ENCODE peak calls at places on chromosomes 1 and 21, in six cellular contexts. One of them, this sample, is unnamed.

GRCh38 chr1:153978274-153978909 is 918 bp upstream of the JTB start:
- DNase-seq in stimulated activated CD8-positive, alpha-beta memory T cell treated with anti-CD3 and anti-CD28 coated beads, Interleukin-15, amount 100 ng/mL, for 24 hours: no peak
- DNase-seq in activated CD4-positive, alpha-beta T cell treated with anti-CD3 and anti-CD28 coated beads for 36 hours: no peak
- DNase-seq in CD4-positive, alpha-beta T cell: no peak
- DNase-seq in stimulated activated effector memory CD8-positive, alpha-beta T cell treated with anti-CD3 and anti-CD28 coated beads, Interleukin-12 subunit alpha, Interleukin-12 subunit beta, amount 100 ng/mL, for 72 hours: no peak
- DNase-seq in hepatocyte: no peak
- DNase-seq in this sample: no peak

GRCh38 chr1:242468749-242469148 is 55.7 kb downstream of the PLD5 start:
- DNase-seq in stimulated activated effector memory CD8-positive, alpha-beta T cell treated with anti-CD3 and anti-CD28 coated beads, Interleukin-12 subunit alpha, Interleukin-12 subunit beta, amount 100 ng/mL, for 72 hours: no peak
- DNase-seq in CD4-positive, alpha-beta T cell: no peak
- DNase-seq in hepatocyte: peak
- DNase-seq in stimulated activated CD8-positive, alpha-beta memory T cell treated with anti-CD3 and anti-CD28 coated beads, Interleukin-15, amount 100 ng/mL, for 24 hours: no peak
- DNase-seq in activated CD4-positive, alpha-beta T cell treated with anti-CD3 and anti-CD28 coated beads for 36 hours: no peak
- DNase-seq in this sample: peak

GRCh38 chr1:16118706-16119105 is 37.2 kb downstream of the EPHA2 start:
- DNase-seq in CD4-positive, alpha-beta T cell: no peak
- DNase-seq in stimulated activated CD8-positive, alpha-beta memory T cell treated with anti-CD3 and anti-CD28 coated beads, Interleukin-15, amount 100 ng/mL, for 24 hours: no peak
- DNase-seq in hepatocyte: no peak
- DNase-seq in activated CD4-positive, alpha-beta T cell treated with anti-CD3 and anti-CD28 coated beads for 36 hours: no peak
- DNase-seq in stimulated activated effector memory CD8-positive, alpha-beta T cell treated with anti-CD3 and anti-CD28 coated beads, Interleukin-12 subunit alpha, Interleukin-12 subunit beta, amount 100 ng/mL, for 72 hours: no peak
- DNase-seq in this sample: no peak

GRCh38 chr1:184210048-184210447 is 158.5 kb downstream of the TSEN15 start:
- DNase-seq in stimulated activated CD8-positive, alpha-beta memory T cell treated with anti-CD3 and anti-CD28 coated beads, Interleukin-15, amount 100 ng/mL, for 24 hours: no peak
- DNase-seq in hepatocyte: peak
- DNase-seq in stimulated activated effector memory CD8-positive, alpha-beta T cell treated with anti-CD3 and anti-CD28 coated beads, Interleukin-12 subunit alpha, Interleukin-12 subunit beta, amount 100 ng/mL, for 72 hours: no peak
- DNase-seq in activated CD4-positive, alpha-beta T cell treated with anti-CD3 and anti-CD28 coated beads for 36 hours: no peak
- DNase-seq in CD4-positive, alpha-beta T cell: no peak
- DNase-seq in this sample: no peak

GRCh38 chr1:244628719-244629299 is 24.1 kb upstream of the DESI2 start:
- DNase-seq in activated CD4-positive, alpha-beta T cell treated with anti-CD3 and anti-CD28 coated beads for 36 hours: no peak
- DNase-seq in stimulated activated CD8-positive, alpha-beta memory T cell treated with anti-CD3 and anti-CD28 coated beads, Interleukin-15, amount 100 ng/mL, for 24 hours: no peak
- DNase-seq in hepatocyte: peak
- DNase-seq in CD4-positive, alpha-beta T cell: no peak
- DNase-seq in stimulated activated effector memory CD8-positive, alpha-beta T cell treated with anti-CD3 and anti-CD28 coated beads, Interleukin-12 subunit alpha, Interleukin-12 subunit beta, amount 100 ng/mL, for 72 hours: no peak
- DNase-seq in this sample: no peak

GRCh38 chr1:171221665-171222591 is 26.4 kb upstream of the FMO1 start:
- DNase-seq in stimulated activated CD8-positive, alpha-beta memory T cell treated with anti-CD3 and anti-CD28 coated beads, Interleukin-15, amount 100 ng/mL, for 24 hours: no peak
- DNase-seq in CD4-positive, alpha-beta T cell: no peak
- DNase-seq in hepatocyte: no peak
- DNase-seq in stimulated activated effector memory CD8-positive, alpha-beta T cell treated with anti-CD3 and anti-CD28 coated beads, Interleukin-12 subunit alpha, Interleukin-12 subunit beta, amount 100 ng/mL, for 72 hours: no peak
- DNase-seq in activated CD4-positive, alpha-beta T cell treated with anti-CD3 and anti-CD28 coated beads for 36 hours: no peak
- DNase-seq in this sample: peak

GRCh38 chr1:151989131-151989868 is 4.4 kb downstream of the S100A10 start:
- DNase-seq in CD4-positive, alpha-beta T cell: peak
- DNase-seq in activated CD4-positive, alpha-beta T cell treated with anti-CD3 and anti-CD28 coated beads for 36 hours: peak
- DNase-seq in stimulated activated effector memory CD8-positive, alpha-beta T cell treated with anti-CD3 and anti-CD28 coated beads, Interleukin-12 subunit alpha, Interleukin-12 subunit beta, amount 100 ng/mL, for 72 hours: peak
- DNase-seq in stimulated activated CD8-positive, alpha-beta memory T cell treated with anti-CD3 and anti-CD28 coated beads, Interleukin-15, amount 100 ng/mL, for 24 hours: no peak
- DNase-seq in hepatocyte: peak
- DNase-seq in this sample: peak

GRCh38 chr1:210541680-210542358 is 213.1 kb downstream of the HHAT start:
- DNase-seq in CD4-positive, alpha-beta T cell: no peak
- DNase-seq in stimulated activated effector memory CD8-positive, alpha-beta T cell treated with anti-CD3 and anti-CD28 coated beads, Interleukin-12 subunit alpha, Interleukin-12 subunit beta, amount 100 ng/mL, for 72 hours: no peak
- DNase-seq in activated CD4-positive, alpha-beta T cell treated with anti-CD3 and anti-CD28 coated beads for 36 hours: no peak
- DNase-seq in hepatocyte: no peak
- DNase-seq in stimulated activated CD8-positive, alpha-beta memory T cell treated with anti-CD3 and anti-CD28 coated beads, Interleukin-15, amount 100 ng/mL, for 24 hours: no peak
- DNase-seq in this sample: no peak

GRCh38 chr1:173554541-173555250 is 48.2 kb downstream of the SLC9C2 start:
- DNase-seq in CD4-positive, alpha-beta T cell: no peak
- DNase-seq in stimulated activated CD8-positive, alpha-beta memory T cell treated with anti-CD3 and anti-CD28 coated beads, Interleukin-15, amount 100 ng/mL, for 24 hours: no peak
- DNase-seq in activated CD4-positive, alpha-beta T cell treated with anti-CD3 and anti-CD28 coated beads for 36 hours: no peak
- DNase-seq in stimulated activated effector memory CD8-positive, alpha-beta T cell treated with anti-CD3 and anti-CD28 coated beads, Interleukin-12 subunit alpha, Interleukin-12 subunit beta, amount 100 ng/mL, for 72 hours: no peak
- DNase-seq in hepatocyte: no peak
- DNase-seq in this sample: peak

GRCh38 chr1:162696286-162696862 is 64.1 kb downstream of the DDR2 start:
- DNase-seq in stimulated activated CD8-positive, alpha-beta memory T cell treated with anti-CD3 and anti-CD28 coated beads, Interleukin-15, amount 100 ng/mL, for 24 hours: no peak
- DNase-seq in stimulated activated effector memory CD8-positive, alpha-beta T cell treated with anti-CD3 and anti-CD28 coated beads, Interleukin-12 subunit alpha, Interleukin-12 subunit beta, amount 100 ng/mL, for 72 hours: no peak
- DNase-seq in CD4-positive, alpha-beta T cell: no peak
- DNase-seq in hepatocyte: peak
- DNase-seq in activated CD4-positive, alpha-beta T cell treated with anti-CD3 and anti-CD28 coated beads for 36 hours: no peak
- DNase-seq in this sample: peak

GRCh38 chr1:151455966-151456365 is 3.3 kb downstream of the POGZ start:
- DNase-seq in activated CD4-positive, alpha-beta T cell treated with anti-CD3 and anti-CD28 coated beads for 36 hours: no peak
- DNase-seq in hepatocyte: no peak
- DNase-seq in stimulated activated CD8-positive, alpha-beta memory T cell treated with anti-CD3 and anti-CD28 coated beads, Interleukin-15, amount 100 ng/mL, for 24 hours: no peak
- DNase-seq in CD4-positive, alpha-beta T cell: no peak
- DNase-seq in stimulated activated effector memory CD8-positive, alpha-beta T cell treated with anti-CD3 and anti-CD28 coated beads, Interleukin-12 subunit alpha, Interleukin-12 subunit beta, amount 100 ng/mL, for 72 hours: no peak
- DNase-seq in this sample: no peak

GRCh38 chr1:168945870-168946269 is 160.6 kb upstream of the ATP1B1 start:
- DNase-seq in activated CD4-positive, alpha-beta T cell treated with anti-CD3 and anti-CD28 coated beads for 36 hours: no peak
- DNase-seq in CD4-positive, alpha-beta T cell: no peak
- DNase-seq in stimulated activated CD8-positive, alpha-beta memory T cell treated with anti-CD3 and anti-CD28 coated beads, Interleukin-15, amount 100 ng/mL, for 24 hours: no peak
- DNase-seq in hepatocyte: peak
- DNase-seq in stimulated activated effector memory CD8-positive, alpha-beta T cell treated with anti-CD3 and anti-CD28 coated beads, Interleukin-12 subunit alpha, Interleukin-12 subunit beta, amount 100 ng/mL, for 72 hours: no peak
- DNase-seq in this sample: no peak

GRCh38 chr1:7406641-7407546 is 364.2 kb upstream of the VAMP3 start:
- DNase-seq in CD4-positive, alpha-beta T cell: no peak
- DNase-seq in hepatocyte: no peak
- DNase-seq in stimulated activated CD8-positive, alpha-beta memory T cell treated with anti-CD3 and anti-CD28 coated beads, Interleukin-15, amount 100 ng/mL, for 24 hours: no peak
- DNase-seq in activated CD4-positive, alpha-beta T cell treated with anti-CD3 and anti-CD28 coated beads for 36 hours: no peak
- DNase-seq in stimulated activated effector memory CD8-positive, alpha-beta T cell treated with anti-CD3 and anti-CD28 coated beads, Interleukin-12 subunit alpha, Interleukin-12 subunit beta, amount 100 ng/mL, for 72 hours: no peak
- DNase-seq in this sample: no peak

GRCh38 chr1:100383743-100384405 is 31.6 kb downstream of the CDC14A start:
- DNase-seq in stimulated activated effector memory CD8-positive, alpha-beta T cell treated with anti-CD3 and anti-CD28 coated beads, Interleukin-12 subunit alpha, Interleukin-12 subunit beta, amount 100 ng/mL, for 72 hours: no peak
- DNase-seq in CD4-positive, alpha-beta T cell: no peak
- DNase-seq in hepatocyte: no peak
- DNase-seq in activated CD4-positive, alpha-beta T cell treated with anti-CD3 and anti-CD28 coated beads for 36 hours: no peak
- DNase-seq in stimulated activated CD8-positive, alpha-beta memory T cell treated with anti-CD3 and anti-CD28 coated beads, Interleukin-15, amount 100 ng/mL, for 24 hours: no peak
- DNase-seq in this sample: no peak

GRCh38 chr1:84907095-84907827 is 14.3 kb upstream of the LPAR3 start:
- DNase-seq in CD4-positive, alpha-beta T cell: no peak
- DNase-seq in activated CD4-positive, alpha-beta T cell treated with anti-CD3 and anti-CD28 coated beads for 36 hours: no peak
- DNase-seq in stimulated activated CD8-positive, alpha-beta memory T cell treated with anti-CD3 and anti-CD28 coated beads, Interleukin-15, amount 100 ng/mL, for 24 hours: no peak
- DNase-seq in hepatocyte: no peak
- DNase-seq in stimulated activated effector memory CD8-positive, alpha-beta T cell treated with anti-CD3 and anti-CD28 coated beads, Interleukin-12 subunit alpha, Interleukin-12 subunit beta, amount 100 ng/mL, for 72 hours: no peak
- DNase-seq in this sample: peak

GRCh38 chr1:205939690-205940330 is 3.4 kb downstream of the SLC26A9 start:
- DNase-seq in CD4-positive, alpha-beta T cell: no peak
- DNase-seq in stimulated activated effector memory CD8-positive, alpha-beta T cell treated with anti-CD3 and anti-CD28 coated beads, Interleukin-12 subunit alpha, Interleukin-12 subunit beta, amount 100 ng/mL, for 72 hours: no peak
- DNase-seq in activated CD4-positive, alpha-beta T cell treated with anti-CD3 and anti-CD28 coated beads for 36 hours: peak
- DNase-seq in stimulated activated CD8-positive, alpha-beta memory T cell treated with anti-CD3 and anti-CD28 coated beads, Interleukin-15, amount 100 ng/mL, for 24 hours: no peak
- DNase-seq in hepatocyte: peak
- DNase-seq in this sample: no peak

GRCh38 chr1:209884665-209885117 is 53.3 kb upstream of the SYT14 start:
- DNase-seq in stimulated activated CD8-positive, alpha-beta memory T cell treated with anti-CD3 and anti-CD28 coated beads, Interleukin-15, amount 100 ng/mL, for 24 hours: no peak
- DNase-seq in CD4-positive, alpha-beta T cell: no peak
- DNase-seq in stimulated activated effector memory CD8-positive, alpha-beta T cell treated with anti-CD3 and anti-CD28 coated beads, Interleukin-12 subunit alpha, Interleukin-12 subunit beta, amount 100 ng/mL, for 72 hours: peak
- DNase-seq in activated CD4-positive, alpha-beta T cell treated with anti-CD3 and anti-CD28 coated beads for 36 hours: peak
- DNase-seq in hepatocyte: peak
- DNase-seq in this sample: peak

GRCh38 chr1:5526822-5527551 is 465.2 kb downstream of the NPHP4 start:
- DNase-seq in stimulated activated CD8-positive, alpha-beta memory T cell treated with anti-CD3 and anti-CD28 coated beads, Interleukin-15, amount 100 ng/mL, for 24 hours: no peak
- DNase-seq in CD4-positive, alpha-beta T cell: no peak
- DNase-seq in hepatocyte: no peak
- DNase-seq in stimulated activated effector memory CD8-positive, alpha-beta T cell treated with anti-CD3 and anti-CD28 coated beads, Interleukin-12 subunit alpha, Interleukin-12 subunit beta, amount 100 ng/mL, for 72 hours: no peak
- DNase-seq in activated CD4-positive, alpha-beta T cell treated with anti-CD3 and anti-CD28 coated beads for 36 hours: no peak
- DNase-seq in this sample: no peak

GRCh38 chr1:76351655-76352054 is 277.1 kb downstream of the ST6GALNAC3 start:
- DNase-seq in CD4-positive, alpha-beta T cell: no peak
- DNase-seq in hepatocyte: no peak
- DNase-seq in activated CD4-positive, alpha-beta T cell treated with anti-CD3 and anti-CD28 coated beads for 36 hours: no peak
- DNase-seq in stimulated activated CD8-positive, alpha-beta memory T cell treated with anti-CD3 and anti-CD28 coated beads, Interleukin-15, amount 100 ng/mL, for 24 hours: no peak
- DNase-seq in stimulated activated effector memory CD8-positive, alpha-beta T cell treated with anti-CD3 and anti-CD28 coated beads, Interleukin-12 subunit alpha, Interleukin-12 subunit beta, amount 100 ng/mL, for 72 hours: no peak
- DNase-seq in this sample: no peak

GRCh38 chr21:17250651-17251294 is 262.1 kb upstream of the CXADR start:
- DNase-seq in stimulated activated CD8-positive, alpha-beta memory T cell treated with anti-CD3 and anti-CD28 coated beads, Interleukin-15, amount 100 ng/mL, for 24 hours: no peak
- DNase-seq in hepatocyte: no peak
- DNase-seq in stimulated activated effector memory CD8-positive, alpha-beta T cell treated with anti-CD3 and anti-CD28 coated beads, Interleukin-12 subunit alpha, Interleukin-12 subunit beta, amount 100 ng/mL, for 72 hours: no peak
- DNase-seq in CD4-positive, alpha-beta T cell: no peak
- DNase-seq in activated CD4-positive, alpha-beta T cell treated with anti-CD3 and anti-CD28 coated beads for 36 hours: no peak
- DNase-seq in this sample: no peak

GRCh38 chr1:16013220-16013907 is 4.5 kb downstream of the HSPB7 start:
- DNase-seq in activated CD4-positive, alpha-beta T cell treated with anti-CD3 and anti-CD28 coated beads for 36 hours: peak
- DNase-seq in stimulated activated effector memory CD8-positive, alpha-beta T cell treated with anti-CD3 and anti-CD28 coated beads, Interleukin-12 subunit alpha, Interleukin-12 subunit beta, amount 100 ng/mL, for 72 hours: no peak
- DNase-seq in stimulated activated CD8-positive, alpha-beta memory T cell treated with anti-CD3 and anti-CD28 coated beads, Interleukin-15, amount 100 ng/mL, for 24 hours: no peak
- DNase-seq in CD4-positive, alpha-beta T cell: peak
- DNase-seq in hepatocyte: peak
- DNase-seq in this sample: peak

GRCh38 chr1:182101415-182102041 is 40.0 kb upstream of the ZNF648 start:
- DNase-seq in stimulated activated effector memory CD8-positive, alpha-beta T cell treated with anti-CD3 and anti-CD28 coated beads, Interleukin-12 subunit alpha, Interleukin-12 subunit beta, amount 100 ng/mL, for 72 hours: no peak
- DNase-seq in CD4-positive, alpha-beta T cell: no peak
- DNase-seq in activated CD4-positive, alpha-beta T cell treated with anti-CD3 and anti-CD28 coated beads for 36 hours: no peak
- DNase-seq in hepatocyte: peak
- DNase-seq in stimulated activated CD8-positive, alpha-beta memory T cell treated with anti-CD3 and anti-CD28 coated beads, Interleukin-15, amount 100 ng/mL, for 24 hours: no peak
- DNase-seq in this sample: peak

GRCh38 chr21:41653944-41654625 is 112.8 kb downstream of the RIPK4 start:
- DNase-seq in hepatocyte: no peak
- DNase-seq in activated CD4-positive, alpha-beta T cell treated with anti-CD3 and anti-CD28 coated beads for 36 hours: no peak
- DNase-seq in CD4-positive, alpha-beta T cell: no peak
- DNase-seq in stimulated activated effector memory CD8-positive, alpha-beta T cell treated with anti-CD3 and anti-CD28 coated beads, Interleukin-12 subunit alpha, Interleukin-12 subunit beta, amount 100 ng/mL, for 72 hours: no peak
- DNase-seq in stimulated activated CD8-positive, alpha-beta memory T cell treated with anti-CD3 and anti-CD28 coated beads, Interleukin-15, amount 100 ng/mL, for 24 hours: no peak
- DNase-seq in this sample: peak

GRCh38 chr1:243341074-243341473 is 85.2 kb downstream of the SDCCAG8 start:
- DNase-seq in stimulated activated effector memory CD8-positive, alpha-beta T cell treated with anti-CD3 and anti-CD28 coated beads, Interleukin-12 subunit alpha, Interleukin-12 subunit beta, amount 100 ng/mL, for 72 hours: no peak
- DNase-seq in hepatocyte: no peak
- DNase-seq in CD4-positive, alpha-beta T cell: no peak
- DNase-seq in stimulated activated CD8-positive, alpha-beta memory T cell treated with anti-CD3 and anti-CD28 coated beads, Interleukin-15, amount 100 ng/mL, for 24 hours: no peak
- DNase-seq in activated CD4-positive, alpha-beta T cell treated with anti-CD3 and anti-CD28 coated beads for 36 hours: no peak
- DNase-seq in this sample: no peak

GRCh38 chr1:172940170-172940855 is 110.4 kb downstream of the TNFSF18 start:
- DNase-seq in hepatocyte: no peak
- DNase-seq in stimulated activated effector memory CD8-positive, alpha-beta T cell treated with anti-CD3 and anti-CD28 coated beads, Interleukin-12 subunit alpha, Interleukin-12 subunit beta, amount 100 ng/mL, for 72 hours: no peak
- DNase-seq in activated CD4-positive, alpha-beta T cell treated with anti-CD3 and anti-CD28 coated beads for 36 hours: no peak
- DNase-seq in stimulated activated CD8-positive, alpha-beta memory T cell treated with anti-CD3 and anti-CD28 coated beads, Interleukin-15, amount 100 ng/mL, for 24 hours: no peak
- DNase-seq in CD4-positive, alpha-beta T cell: no peak
- DNase-seq in this sample: no peak

GRCh38 chr1:184311580-184311979 is 75.2 kb upstream of the C1orf21 start:
- DNase-seq in CD4-positive, alpha-beta T cell: no peak
- DNase-seq in hepatocyte: no peak
- DNase-seq in stimulated activated effector memory CD8-positive, alpha-beta T cell treated with anti-CD3 and anti-CD28 coated beads, Interleukin-12 subunit alpha, Interleukin-12 subunit beta, amount 100 ng/mL, for 72 hours: no peak
- DNase-seq in stimulated activated CD8-positive, alpha-beta memory T cell treated with anti-CD3 and anti-CD28 coated beads, Interleukin-15, amount 100 ng/mL, for 24 hours: no peak
- DNase-seq in activated CD4-positive, alpha-beta T cell treated with anti-CD3 and anti-CD28 coated beads for 36 hours: no peak
- DNase-seq in this sample: no peak

GRCh38 chr1:11301593-11301992 is 28.6 kb downstream of the UBIAD1 start:
- DNase-seq in CD4-positive, alpha-beta T cell: no peak
- DNase-seq in stimulated activated effector memory CD8-positive, alpha-beta T cell treated with anti-CD3 and anti-CD28 coated beads, Interleukin-12 subunit alpha, Interleukin-12 subunit beta, amount 100 ng/mL, for 72 hours: no peak
- DNase-seq in activated CD4-positive, alpha-beta T cell treated with anti-CD3 and anti-CD28 coated beads for 36 hours: no peak
- DNase-seq in stimulated activated CD8-positive, alpha-beta memory T cell treated with anti-CD3 and anti-CD28 coated beads, Interleukin-15, amount 100 ng/mL, for 24 hours: no peak
- DNase-seq in hepatocyte: no peak
- DNase-seq in this sample: no peak

GRCh38 chr1:185338719-185339622 is 21.9 kb upstream of the IVNS1ABP start:
- DNase-seq in stimulated activated CD8-positive, alpha-beta memory T cell treated with anti-CD3 and anti-CD28 coated beads, Interleukin-15, amount 100 ng/mL, for 24 hours: no peak
- DNase-seq in stimulated activated effector memory CD8-positive, alpha-beta T cell treated with anti-CD3 and anti-CD28 coated beads, Interleukin-12 subunit alpha, Interleukin-12 subunit beta, amount 100 ng/mL, for 72 hours: no peak
- DNase-seq in hepatocyte: no peak
- DNase-seq in CD4-positive, alpha-beta T cell: no peak
- DNase-seq in activated CD4-positive, alpha-beta T cell treated with anti-CD3 and anti-CD28 coated beads for 36 hours: peak
- DNase-seq in this sample: peak

GRCh38 chr1:81174811-81175476 is 625.8 kb upstream of the ADGRL2 start:
- DNase-seq in stimulated activated CD8-positive, alpha-beta memory T cell treated with anti-CD3 and anti-CD28 coated beads, Interleukin-15, amount 100 ng/mL, for 24 hours: no peak
- DNase-seq in CD4-positive, alpha-beta T cell: no peak
- DNase-seq in hepatocyte: peak
- DNase-seq in activated CD4-positive, alpha-beta T cell treated with anti-CD3 and anti-CD28 coated beads for 36 hours: no peak
- DNase-seq in stimulated activated effector memory CD8-positive, alpha-beta T cell treated with anti-CD3 and anti-CD28 coated beads, Interleukin-12 subunit alpha, Interleukin-12 subunit beta, amount 100 ng/mL, for 72 hours: no peak
- DNase-seq in this sample: peak

GRCh38 chr1:22808186-22808845 is 97.7 kb downstream of the EPHB2 start:
- DNase-seq in activated CD4-positive, alpha-beta T cell treated with anti-CD3 and anti-CD28 coated beads for 36 hours: no peak
- DNase-seq in hepatocyte: no peak
- DNase-seq in stimulated activated CD8-positive, alpha-beta memory T cell treated with anti-CD3 and anti-CD28 coated beads, Interleukin-15, amount 100 ng/mL, for 24 hours: no peak
- DNase-seq in CD4-positive, alpha-beta T cell: no peak
- DNase-seq in stimulated activated effector memory CD8-positive, alpha-beta T cell treated with anti-CD3 and anti-CD28 coated beads, Interleukin-12 subunit alpha, Interleukin-12 subunit beta, amount 100 ng/mL, for 72 hours: no peak
- DNase-seq in this sample: peak

GRCh38 chr1:117607471-117607870 is 1.6 kb downstream of the TENT5C start:
- DNase-seq in hepatocyte: no peak
- DNase-seq in stimulated activated CD8-positive, alpha-beta memory T cell treated with anti-CD3 and anti-CD28 coated beads, Interleukin-15, amount 100 ng/mL, for 24 hours: peak
- DNase-seq in stimulated activated effector memory CD8-positive, alpha-beta T cell treated with anti-CD3 and anti-CD28 coated beads, Interleukin-12 subunit alpha, Interleukin-12 subunit beta, amount 100 ng/mL, for 72 hours: peak
- DNase-seq in activated CD4-positive, alpha-beta T cell treated with anti-CD3 and anti-CD28 coated beads for 36 hours: peak
- DNase-seq in CD4-positive, alpha-beta T cell: peak
- DNase-seq in this sample: peak

GRCh38 chr1:43935711-43936427 is 2.3 kb downstream of the ARTN start:
- DNase-seq in CD4-positive, alpha-beta T cell: no peak
- DNase-seq in activated CD4-positive, alpha-beta T cell treated with anti-CD3 and anti-CD28 coated beads for 36 hours: no peak
- DNase-seq in stimulated activated effector memory CD8-positive, alpha-beta T cell treated with anti-CD3 and anti-CD28 coated beads, Interleukin-12 subunit alpha, Interleukin-12 subunit beta, amount 100 ng/mL, for 72 hours: no peak
- DNase-seq in stimulated activated CD8-positive, alpha-beta memory T cell treated with anti-CD3 and anti-CD28 coated beads, Interleukin-15, amount 100 ng/mL, for 24 hours: no peak
- DNase-seq in hepatocyte: peak
- DNase-seq in this sample: peak

GRCh38 chr1:29677028-29678024 is 441.0 kb downstream of the PTPRU start:
- DNase-seq in stimulated activated CD8-positive, alpha-beta memory T cell treated with anti-CD3 and anti-CD28 coated beads, Interleukin-15, amount 100 ng/mL, for 24 hours: no peak
- DNase-seq in activated CD4-positive, alpha-beta T cell treated with anti-CD3 and anti-CD28 coated beads for 36 hours: no peak
- DNase-seq in hepatocyte: no peak
- DNase-seq in stimulated activated effector memory CD8-positive, alpha-beta T cell treated with anti-CD3 and anti-CD28 coated beads, Interleukin-12 subunit alpha, Interleukin-12 subunit beta, amount 100 ng/mL, for 72 hours: no peak
- DNase-seq in CD4-positive, alpha-beta T cell: no peak
- DNase-seq in this sample: no peak